ENCODE peak calls at places on chromosomes 7 and 10, in four cellular contexts. N is SK-N-SH, A is HepG2, H is K562. Z is an unnamed sample.
A peak's percentile ranks its signal among the peaks of the same experiment; 100 is the strongest.

GRCh38 chr10:57513637-57514036 is 754.1 kb downstream of the IPMK start:
- DNase-seq in N (no peak), A (no peak), H (no peak), Z (no peak)

GRCh38 chr7:25780904-25781303 is 371.1 kb upstream of the NFE2L3 start:
- DNase-seq in N (no peak), A (no peak), H (no peak), Z (no peak)

GRCh38 chr10:21488246-21488953 is 37.1 kb downstream of the SKIDA1 start:
- DNase-seq in N (no peak), A (no peak), H (no peak), Z (no peak)

GRCh38 chr7:105920766-105921165 is 42.3 kb upstream of the CDHR3 start:
- DNase-seq in N (no peak), A (no peak), H (no peak), Z (no peak)

GRCh38 chr7:30521532-30521931 is 16.9 kb upstream of the GGCT start:
- DNase-seq in N (no peak), A (no peak), H (no peak), Z (no peak)

GRCh38 chr7:90629306-90629918 is 33.3 kb downstream of the CDK14 start:
- DNase-seq in N (peak; percentile 68), A (peak; percentile 46), H (peak; percentile 43), Z (no peak)

GRCh38 chr7:155144371-155144770 is 74.2 kb downstream of the HTR5A start:
- DNase-seq in N (no peak), A (no peak), H (no peak), Z (no peak)

GRCh38 chr10:26860026-26860541 is 674 bp downstream of the ABI1 start:
- DNase-seq in N (no peak), A (peak; percentile 30), H (peak; percentile 69), Z (peak; percentile 47)

GRCh38 chr7:3239291-3239691 is 61.8 kb upstream of the SDK1 start:
- DNase-seq in N (no peak), A (no peak), H (no peak), Z (no peak)

GRCh38 chr7:53426145-53426750 is 390.8 kb downstream of the POM121L12 start:
- DNase-seq in N (no peak), A (no peak), H (no peak), Z (no peak)

GRCh38 chr10:15433850-15434537 is 62.9 kb upstream of the FAM171A1 start:
- DNase-seq in N (peak; percentile 58), A (peak; percentile 30), H (peak; percentile 58), Z (no peak)

GRCh38 chr7:81267508-81267907 is 348.7 kb upstream of the SEMA3C start:
- DNase-seq in N (no peak), A (no peak), H (no peak), Z (no peak)

GRCh38 chr7:35729061-35729783 is 34.3 kb upstream of the HERPUD2 start:
- DNase-seq in N (no peak), A (no peak), H (no peak), Z (no peak)

GRCh38 chr10:69549959-69550358 is 23.3 kb downstream of the NEUROG3 start:
- DNase-seq in N (no peak), A (no peak), H (no peak), Z (no peak)

GRCh38 chr10:81403451-81403850 is 471.5 kb upstream of the NRG3 start:
- DNase-seq in N (no peak), A (no peak), H (no peak), Z (no peak)

GRCh38 chr10:110425684-110426293 is 71.9 kb upstream of the DUSP5 start:
- DNase-seq in N (no peak), A (peak; percentile 20), H (peak; percentile 51), Z (no peak)

GRCh38 chr7:67137464-67137863 is 140.8 kb downstream of the TYW1 start:
- DNase-seq in N (no peak), A (no peak), H (no peak), Z (no peak)

GRCh38 chr10:119761106-119761505 is 35.3 kb downstream of the INPP5F start:
- DNase-seq in N (no peak), A (no peak), H (no peak), Z (no peak)

GRCh38 chr10:87761892-87762291 is 56.1 kb downstream of the ATAD1 start:
- DNase-seq in N (no peak), A (peak; percentile 55), H (no peak), Z (no peak)

GRCh38 chr7:78159537-78159936 is 361.0 kb downstream of the PHTF2 start:
- DNase-seq in N (no peak), A (no peak), H (no peak), Z (no peak)

GRCh38 chr10:130805635-130806030 is 505.9 kb downstream of the TCERG1L start:
- DNase-seq in N (no peak), A (no peak), H (no peak), Z (no peak)

GRCh38 chr7:45031829-45032228 is 31.8 kb downstream of the CCM2 start:
- DNase-seq in N (no peak), A (peak; percentile 56), H (no peak), Z (no peak)

GRCh38 chr7:66699998-66700397 is 40.5 kb upstream of the RABGEF1 start:
- DNase-seq in N (no peak), A (no peak), H (no peak), Z (no peak)

GRCh38 chr10:61628875-61629513 is 33.7 kb upstream of the CABCOCO1 start:
- DNase-seq in N (no peak), A (peak; percentile 7), H (no peak), Z (no peak)
- TF ChIP-seq FOXJ3 in N (no peak), A (no peak), H (no peak), Z (no peak)

DNA sequence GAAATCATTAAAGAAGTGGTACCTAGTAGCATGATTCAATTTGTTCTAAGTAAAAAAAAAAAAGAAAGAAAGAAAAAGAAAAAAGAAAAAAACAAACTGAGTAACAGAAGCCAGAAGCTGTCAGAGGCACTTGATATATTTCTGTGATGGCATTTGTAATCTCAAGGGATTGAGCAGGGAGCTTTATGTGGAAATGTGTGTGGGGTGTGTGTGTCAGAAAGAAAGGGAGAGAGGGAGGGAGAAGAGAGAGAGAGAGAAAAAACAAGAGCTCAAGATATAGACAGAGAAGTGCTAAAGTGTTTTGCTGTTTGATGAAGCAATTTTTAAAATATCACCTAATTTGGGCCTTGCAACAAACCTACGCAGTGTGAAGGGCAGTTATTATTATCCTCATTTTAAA is 357.6 kb upstream of the PCDH15 start:
- DNase-seq in N (no peak), A (no peak), H (no peak), Z (no peak)
- TF ChIP-seq FOXJ3 in N (no peak), A (no peak), H (no peak), Z (no peak)

GRCh38 chr10:72738476-72738875 is 46.5 kb downstream of the MCU start:
- DNase-seq in N (no peak), A (peak; percentile 49), H (no peak), Z (no peak)

GRCh38 chr10:72742797-72743196 is 50.9 kb downstream of the MCU start:
- DNase-seq in N (no peak), A (no peak), H (no peak), Z (no peak)

GRCh38 chr10:72736881-72737280 is 44.9 kb downstream of the MCU start:
- DNase-seq in N (no peak), A (no peak), H (no peak), Z (no peak)

GRCh38 chr10:72742077-72742476 is 50.1 kb downstream of the MCU start:
- DNase-seq in N (no peak), A (no peak), H (no peak), Z (no peak)

GRCh38 chr10:72740526-72740925 is 48.6 kb downstream of the MCU start:
- DNase-seq in N (no peak), A (peak; percentile 59), H (no peak), Z (no peak)
- TF ChIP-seq FOXJ3 in N (no peak), A (no peak), H (no peak), Z (no peak)

GRCh38 chr7:96321670-96322372 is at the start of gene SLC25A13:
- DNase-seq in N (peak; percentile 99), A (peak; percentile 86), H (peak; percentile 99), Z (peak; percentile 88)

GRCh38 chr7:96320437-96320836 is 1.5 kb downstream of the SLC25A13 start:
- DNase-seq in N (no peak), A (no peak), H (no peak), Z (no peak)

GRCh38 chr7:96319444-96319843 is 2.5 kb downstream of the SLC25A13 start:
- DNase-seq in N (no peak), A (no peak), H (no peak), Z (no peak)

GRCh38 chr7:96322373-96322695 is 436 bp upstream of the SLC25A13 start:
- DNase-seq in N (no peak), A (no peak), H (no peak), Z (no peak)

DNA sequence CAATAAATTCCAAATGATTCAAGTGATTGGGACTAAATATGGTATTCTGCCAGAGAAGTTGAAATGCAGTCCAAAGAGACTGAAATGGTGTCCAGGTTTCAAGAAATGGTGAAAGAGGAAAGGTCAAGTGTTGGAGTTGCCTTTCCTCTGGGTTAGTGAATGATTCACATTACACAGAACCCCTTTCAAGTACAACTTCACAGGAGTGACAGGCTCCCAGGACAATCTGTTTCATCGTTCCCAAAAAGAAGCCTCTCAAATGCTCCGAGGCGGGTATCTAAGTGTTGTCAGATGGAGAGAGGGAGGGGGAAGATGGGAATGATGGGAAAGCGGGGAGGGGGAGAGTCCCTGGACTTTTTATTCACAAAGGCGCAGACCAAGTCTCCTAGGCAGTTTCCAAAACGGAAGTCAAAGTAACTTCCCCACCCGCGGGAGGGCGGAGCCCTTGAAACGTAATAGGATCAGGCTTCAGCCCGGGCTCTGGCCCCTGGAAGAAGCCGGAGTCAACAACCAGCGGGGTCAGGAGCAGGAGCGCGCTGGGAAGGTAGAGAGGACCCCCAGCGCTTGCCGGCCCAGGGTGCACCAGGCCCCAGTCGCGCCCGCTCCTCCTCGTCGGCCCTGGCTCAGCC is 743 bp downstream of the SLC25A13 start:
- DNase-seq in N (peak; percentile 87), A (peak; percentile 88), H (peak; percentile 90), Z (peak; percentile 81)
- TF ChIP-seq FOXJ3 in N (no peak), A (peak; percentile 56), H (no peak), Z (no peak)

GRCh38 chr7:117766915-117767314 is 106.3 kb downstream of the CTTNBP2 start:
- DNase-seq in N (no peak), A (no peak), H (no peak), Z (no peak)
- TF ChIP-seq FOXJ3 in N (no peak), A (no peak), H (no peak), Z (no peak)

DNA sequence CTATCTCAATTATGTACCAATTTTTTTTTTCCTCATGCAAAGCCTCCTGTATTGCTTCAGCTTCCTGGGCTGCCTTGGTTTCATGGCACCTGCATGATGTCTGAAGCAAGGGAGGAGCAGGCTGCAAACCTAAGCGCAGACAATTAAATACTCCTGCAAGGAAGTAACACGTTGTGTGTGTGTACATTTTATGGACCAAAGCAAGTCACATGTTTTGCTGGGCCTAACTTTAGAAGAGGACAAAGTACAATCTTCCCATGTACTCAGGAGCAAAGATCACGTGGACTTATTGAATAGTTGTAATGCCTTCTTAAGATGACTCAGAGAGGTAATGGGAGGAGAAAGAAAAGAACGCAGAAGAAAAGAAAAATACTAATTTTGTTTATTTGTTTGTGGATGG is 944.0 kb upstream of the C7orf33 start:
- DNase-seq in N (no peak), A (no peak), H (no peak), Z (no peak)
- TF ChIP-seq FOXJ3 in N (no peak), A (no peak), H (no peak), Z (no peak)

Z was measured in WTC11.